ENCODE peak calls at places on chromosomes 2 and 18, in four cellular contexts. Z, E, X and I are unnamed samples.

GRCh38 chr2:217847552-217848350 is 155.0 kb downstream of the TNS1 start:
- DNase-seq in Z (no peak), E (no peak), X (no peak), I (no peak)

GRCh38 chr2:26010943-26011342 is 22.9 kb upstream of the RAB10 start:
- DNase-seq in Z (no peak), E (no peak), X (no peak), I (no peak)

GRCh38 chr2:168244318-168244717 is 3.1 kb downstream of the STK39 start:
- DNase-seq in Z (no peak), E (no peak), X (no peak), I (peak)

GRCh38 chr2:129092871-129093385 is 774.3 kb upstream of the HS6ST1 start:
- DNase-seq in Z (no peak), E (no peak), X (no peak), I (no peak)

GRCh38 chr2:135164431-135164830 is 112.3 kb downstream of the RAB3GAP1 start:
- DNase-seq in Z (no peak), E (no peak), X (no peak), I (no peak)

GRCh38 chr2:10964076-10964812 is 52.5 kb downstream of the KCNF1 start:
- DNase-seq in Z (no peak), E (no peak), X (no peak), I (no peak)

GRCh38 chr2:233210843-233211600 is 40.5 kb upstream of the ATG16L1 start:
- DNase-seq in Z (no peak), E (no peak), X (peak), I (no peak)

GRCh38 chr2:73700661-73701447 is 36.3 kb downstream of the TPRKB start:
- DNase-seq in Z (peak), E (no peak), X (no peak), I (no peak)

GRCh38 chr2:96207073-96207777 is 1.4 kb downstream of the STARD7 start:
- DNase-seq in Z (peak), E (no peak), X (no peak), I (no peak)

GRCh38 chr2:98452396-98453027 is 7.9 kb downstream of the INPP4A start:
- DNase-seq in Z (no peak), E (peak), X (no peak), I (no peak)

GRCh38 chr18:8658858-8659485 is 46.4 kb upstream of the MTCL1 start:
- DNase-seq in Z (no peak), E (no peak), X (no peak), I (no peak)

GRCh38 chr18:22603902-22604301 is 186.2 kb upstream of the CTAGE1 start:
- DNase-seq in Z (no peak), E (no peak), X (no peak), I (no peak)

GRCh38 chr2:41958775-41959174 is 89.0 kb upstream of the PKDCC start:
- DNase-seq in Z (no peak), E (no peak), X (no peak), I (no peak)

GRCh38 chr2:42048318-42049251 is 764 bp downstream of the PKDCC start:
- DNase-seq in Z (no peak), E (no peak), X (no peak), I (no peak)

GRCh38 chr2:207734264-207734635 is 22.8 kb downstream of the CCNYL1 start:
- DNase-seq in Z (peak), E (no peak), X (peak), I (peak)

GRCh38 chr2:237568121-237568660 is 1.8 kb downstream of the PRLH start:
- DNase-seq in Z (no peak), E (no peak), X (no peak), I (no peak)

GRCh38 chr18:12774982-12775381 is 72.1 kb downstream of the PSMG2 start:
- DNase-seq in Z (no peak), E (no peak), X (no peak), I (no peak)

GRCh38 chr2:70962211-70962884 is 16.1 kb upstream of the ANKRD53 start:
- DNase-seq in Z (no peak), E (peak), X (no peak), I (no peak)

GRCh38 chr18:34976084-34976483 is 65.1 kb upstream of the MAPRE2 start:
- DNase-seq in Z (no peak), E (no peak), X (no peak), I (no peak)

GRCh38 chr18:80108739-80109675 is at the start of gene ADNP2:
- DNase-seq in Z (peak), E (peak), X (peak), I (peak)

GRCh38 chr2:164642946-164643555 is 21.8 kb upstream of the GRB14 start:
- DNase-seq in Z (no peak), E (no peak), X (no peak), I (no peak)

GRCh38 chr2:164642268-164642667 is 21.0 kb upstream of the GRB14 start:
- DNase-seq in Z (no peak), E (no peak), X (no peak), I (no peak)

DNA sequence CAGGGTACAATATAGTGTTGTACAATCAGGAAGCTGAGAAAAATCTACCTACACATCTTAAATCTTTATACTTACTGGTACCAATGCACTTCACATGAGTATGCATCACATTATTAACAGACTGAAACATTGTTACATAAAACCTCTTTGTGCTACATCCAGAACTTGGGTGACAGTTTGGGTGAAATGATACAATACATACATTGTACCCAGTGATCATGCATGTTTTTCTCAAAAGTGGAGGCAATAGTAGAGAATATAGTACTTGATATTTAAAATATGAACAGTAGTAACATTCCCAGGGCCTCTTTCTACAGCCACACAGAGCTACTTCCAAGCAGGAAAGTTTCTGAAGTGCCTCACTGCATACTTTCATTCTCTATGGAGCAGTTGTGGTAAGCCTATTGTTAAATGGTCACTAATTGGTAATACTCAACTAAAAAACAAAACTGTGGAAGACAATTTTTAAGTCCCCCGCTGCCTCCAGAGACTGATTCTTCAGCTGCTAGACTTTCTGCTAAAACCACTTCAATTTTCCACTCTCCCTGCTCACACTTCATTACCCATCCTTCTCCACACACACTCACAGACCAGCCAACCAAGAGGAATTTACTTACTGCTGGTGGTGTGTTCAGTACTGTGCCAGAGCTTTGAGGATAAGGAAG is 22.9 kb upstream of the GRB14 start:
- DNase-seq in Z (no peak), E (no peak), X (no peak), I (no peak)
- TF ChIP-seq FOSL1 in Z (no peak), E (no peak), X (no peak), I (no peak)

GRCh38 chr2:177279847-177280246 is 15.3 kb upstream of the NFE2L2 start:
- DNase-seq in Z (no peak), E (no peak), X (no peak), I (no peak)

GRCh38 chr2:177282787-177283533 is 18.4 kb upstream of the NFE2L2 start:
- DNase-seq in Z (no peak), E (no peak), X (no peak), I (no peak)

GRCh38 chr2:177281400-177282021 is 17.0 kb upstream of the NFE2L2 start:
- DNase-seq in Z (peak), E (no peak), X (no peak), I (no peak)

GRCh38 chr2:177283871-177284270 is 19.3 kb upstream of the NFE2L2 start:
- DNase-seq in Z (no peak), E (no peak), X (no peak), I (no peak)

DNA sequence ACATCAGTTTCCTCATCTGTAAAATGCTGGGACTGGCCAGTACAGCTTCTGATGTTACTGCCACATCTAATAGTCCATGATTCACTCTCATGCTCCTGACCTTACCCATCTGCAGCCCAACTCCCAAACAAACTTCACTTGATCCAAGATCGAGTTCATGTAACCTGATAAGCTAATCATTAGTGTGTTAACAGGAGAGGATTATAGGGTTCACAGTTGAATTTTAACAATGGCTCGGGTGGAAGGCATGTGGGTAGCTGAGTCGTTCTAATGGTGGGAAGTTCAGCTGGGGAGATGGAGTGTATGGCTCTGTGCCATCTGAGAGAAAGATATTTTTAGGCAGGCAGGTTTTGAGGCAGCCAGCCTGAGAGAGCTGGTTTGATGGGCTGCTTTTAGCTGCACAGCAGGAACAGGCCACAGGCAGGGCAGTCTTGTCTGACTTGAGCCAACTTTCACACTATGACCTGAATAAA is 17.6 kb upstream of the NFE2L2 start:
- DNase-seq in Z (no peak), E (no peak), X (no peak), I (no peak)
- TF ChIP-seq FOSL1 in Z (no peak), E (no peak), X (no peak), I (no peak)

GRCh38 chr18:70418551-70419311 is 129.9 kb downstream of the SOCS6 start:
- DNase-seq in Z (no peak), E (no peak), X (no peak), I (no peak)
- TF ChIP-seq FOSL1 in Z (no peak), E (no peak), X (no peak), I (no peak)

GRCh38 chr18:75923169-75923568 is 495.7 kb upstream of the SMIM21 start:
- DNase-seq in Z (no peak), E (no peak), X (peak), I (no peak)
- TF ChIP-seq FOSL1 in Z (no peak), E (no peak), X (no peak), I (no peak)

GRCh38 chr2:48566582-48566981 is 36.6 kb downstream of the STON1 start:
- DNase-seq in Z (no peak), E (no peak), X (no peak), I (peak)

GRCh38 chr2:48558436-48558835 is 28.5 kb downstream of the STON1 start:
- DNase-seq in Z (no peak), E (no peak), X (no peak), I (no peak)

GRCh38 chr2:48562281-48562680 is 32.3 kb downstream of the STON1 start:
- DNase-seq in Z (no peak), E (no peak), X (no peak), I (no peak)

GRCh38 chr2:48560546-48561209 is 30.7 kb downstream of the STON1 start:
- DNase-seq in Z (no peak), E (no peak), X (no peak), I (no peak)
- TF ChIP-seq FOSL1 in Z (no peak), E (no peak), X (no peak), I (no peak)